ENCODE peak calls at places on chromosomes 4 and X, in four cellular contexts. One of them, this sample, is unnamed.

GRCh38 chrX:320126-320783 is 1.7 kb upstream of the GTPBP6 start:
- DNase-seq in testis: no peak
- DNase-seq in IMR-90: peak; percentile 10
- DNase-seq in H1: no peak
- DNase-seq in this sample: no peak

GRCh38 chrX:155027509-155028066 is 944 bp downstream of the FUNDC2 start:
- DNase-seq in testis: peak; percentile 28
- DNase-seq in IMR-90: peak; percentile 70
- DNase-seq in H1: no peak
- DNase-seq in this sample: no peak

GRCh38 chrX:132101799-132102198 is 26.0 kb downstream of the FRMD7 start:
- DNase-seq in testis: no peak
- DNase-seq in IMR-90: no peak
- DNase-seq in H1: no peak
- DNase-seq in this sample: no peak

GRCh38 chr4:6548201-6548881 is 26.6 kb upstream of the MAN2B2 start:
- DNase-seq in testis: peak; percentile 60
- DNase-seq in IMR-90: peak; percentile 22
- DNase-seq in H1: peak; percentile 66
- DNase-seq in this sample: no peak

GRCh38 chr4:77990904-77991358 is 66.2 kb upstream of the FRAS1 start:
- DNase-seq in testis: no peak
- DNase-seq in IMR-90: no peak
- DNase-seq in H1: no peak
- DNase-seq in this sample: no peak

GRCh38 chrX:37993857-37994619 is 12.3 kb upstream of the SYTL5 start:
- DNase-seq in testis: peak; percentile 16
- DNase-seq in IMR-90: no peak
- DNase-seq in H1: no peak
- DNase-seq in this sample: no peak

GRCh38 chr4:143514432-143514831 is 930 bp downstream of the SMARCA5 start:
- DNase-seq in testis: peak; percentile 72
- DNase-seq in IMR-90: peak; percentile 48
- DNase-seq in H1: peak; percentile 50
- DNase-seq in this sample: peak; percentile 32

GRCh38 chrX:118644378-118644777 is 83.0 kb upstream of the IL13RA1 start:
- DNase-seq in testis: no peak
- DNase-seq in IMR-90: peak; percentile 68
- DNase-seq in H1: no peak
- DNase-seq in this sample: no peak

GRCh38 chrX:118183606-118184005 is 67.0 kb upstream of the KLHL13 start:
- DNase-seq in testis: no peak
- DNase-seq in IMR-90: no peak
- DNase-seq in H1: no peak
- DNase-seq in this sample: no peak

GRCh38 chrX:43676960-43677582 is 21.0 kb downstream of the MAOA start:
- DNase-seq in testis: no peak
- DNase-seq in IMR-90: no peak
- DNase-seq in H1: no peak
- DNase-seq in this sample: no peak

GRCh38 chr4:158588777-158589176 is 67.1 kb downstream of the RXFP1 start:
- DNase-seq in testis: no peak
- DNase-seq in IMR-90: no peak
- DNase-seq in H1: no peak
- DNase-seq in this sample: no peak

GRCh38 chrX:153773218-153773611 is 7.6 kb upstream of the SRPK3 start:
- DNase-seq in testis: no peak
- DNase-seq in IMR-90: no peak
- DNase-seq in H1: no peak
- DNase-seq in this sample: no peak

GRCh38 chr4:148834804-148835598 is 392.8 kb upstream of the NR3C2 start:
- DNase-seq in testis: no peak
- DNase-seq in IMR-90: peak; percentile 61
- DNase-seq in H1: no peak
- DNase-seq in this sample: no peak

GRCh38 chr4:56843421-56843899 is 22.0 kb upstream of the SPINK2 start:
- DNase-seq in testis: peak; percentile 68
- DNase-seq in IMR-90: no peak
- DNase-seq in H1: peak; percentile 53
- DNase-seq in this sample: no peak

GRCh38 chrX:24870143-24870542 is 145.6 kb downstream of the ARX start:
- DNase-seq in testis: no peak
- DNase-seq in IMR-90: peak; percentile 67
- DNase-seq in H1: no peak
- DNase-seq in this sample: no peak

GRCh38 chr4:10722957-10723356 is 38.4 kb upstream of the CLNK start:
- DNase-seq in testis: no peak
- DNase-seq in IMR-90: no peak
- DNase-seq in H1: no peak
- DNase-seq in this sample: no peak

GRCh38 chrX:106608016-106608415 is 3.8 kb upstream of the RADX start:
- DNase-seq in testis: no peak
- DNase-seq in IMR-90: no peak
- DNase-seq in H1: no peak
- DNase-seq in this sample: no peak

GRCh38 chrX:12974217-12974796 is 603 bp upstream of the TMSB4X start:
- DNase-seq in testis: peak; percentile 28
- DNase-seq in IMR-90: peak; percentile 54
- DNase-seq in H1: peak; percentile 49
- DNase-seq in this sample: peak; percentile 32

GRCh38 chr4:173214661-173215060 is 46.0 kb downstream of the GALNT7 start:
- DNase-seq in testis: peak; percentile 36
- DNase-seq in IMR-90: peak; percentile 17
- DNase-seq in H1: no peak
- DNase-seq in this sample: peak; percentile 32

GRCh38 chrX:42752730-42753129 is 25.2 kb downstream of the PPP1R2C start:
- DNase-seq in testis: no peak
- DNase-seq in IMR-90: no peak
- DNase-seq in H1: no peak
- DNase-seq in this sample: no peak

GRCh38 chrX:30652527-30653414 is 452 bp upstream of the GK start:
- DNase-seq in testis: peak; percentile 96
- DNase-seq in IMR-90: peak; percentile 88
- DNase-seq in H1: peak; percentile 93
- DNase-seq in this sample: peak; percentile 92
- TF ChIP-seq POLR2A in testis: no peak
- TF ChIP-seq POLR2A in IMR-90: no peak
- TF ChIP-seq POLR2A in H1: no peak
- TF ChIP-seq POLR2A in this sample: no peak

DNA sequence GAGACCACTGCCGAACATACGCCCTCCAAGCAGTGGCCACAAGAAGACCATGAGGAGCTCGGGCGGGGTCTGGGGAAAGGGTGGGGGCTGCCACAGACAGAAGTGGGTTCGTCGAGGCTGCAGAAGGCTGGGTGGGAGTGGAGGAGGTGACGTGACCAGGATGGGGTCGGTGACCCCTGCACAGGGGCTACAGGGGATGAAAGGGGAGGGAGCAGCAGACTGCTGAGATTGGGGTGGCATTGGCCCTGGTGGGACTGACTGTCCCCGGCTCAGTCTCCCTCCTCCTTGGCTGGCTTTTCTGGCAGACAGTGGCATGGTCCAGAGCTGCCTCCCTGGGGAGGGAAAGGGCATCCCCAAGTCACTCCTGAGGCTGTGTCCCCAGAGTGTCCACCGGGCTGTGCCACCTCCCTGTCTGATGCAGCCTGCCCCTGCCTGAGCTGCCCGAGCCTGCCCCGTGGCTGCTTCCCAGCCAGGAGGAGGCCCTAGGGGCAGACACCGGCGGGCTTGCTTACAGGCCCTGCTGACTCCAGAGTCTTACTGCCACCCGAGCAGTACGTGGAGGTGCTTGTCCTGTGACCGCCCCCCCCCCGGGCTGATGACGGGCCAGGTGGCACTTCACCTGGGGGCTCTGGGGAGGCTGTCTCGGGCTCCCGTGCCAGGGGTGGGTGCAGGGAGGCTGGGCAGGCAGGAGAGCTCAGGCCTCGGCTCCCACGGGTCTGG is 7.2 kb downstream of the SH3BP2 start:
- DNase-seq in testis: no peak
- DNase-seq in IMR-90: no peak
- DNase-seq in H1: no peak
- DNase-seq in this sample: no peak
- H3K4me1 ChIP-seq in testis: peaks cover 75% of the 10 kb centered on the region
- H3K4me1 ChIP-seq in IMR-90: peaks cover 45% of the 10 kb centered on the region
- H3K4me1 ChIP-seq in H1: peaks cover 7% of the 10 kb centered on the region
- H3K4me1 ChIP-seq in this sample: peaks cover 36% of the 10 kb centered on the region

DNA sequence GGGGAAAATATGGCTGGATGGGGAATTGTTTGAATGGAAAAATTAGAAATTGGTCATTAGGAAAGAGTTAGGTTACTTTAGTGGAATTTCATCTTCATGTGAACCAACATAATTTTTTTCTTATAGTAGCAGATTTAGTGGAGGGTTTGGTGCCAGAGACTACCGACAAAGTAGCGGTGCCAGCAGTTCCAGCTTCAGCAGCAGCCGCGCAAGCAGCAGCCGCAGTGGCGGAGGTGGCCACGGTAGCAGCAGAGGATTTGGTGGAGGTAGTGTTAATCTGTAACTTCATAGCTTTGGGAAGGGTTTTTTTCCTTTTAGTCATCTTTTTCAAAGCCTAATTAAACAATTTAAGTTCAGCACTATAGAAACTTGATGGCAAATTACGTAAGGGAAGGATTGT is 13.2 kb downstream of the DDX3X start:
- DNase-seq in testis: no peak
- DNase-seq in IMR-90: no peak
- DNase-seq in H1: no peak
- DNase-seq in this sample: no peak
- H3K36me3 ChIP-seq in testis: no peaks in the 10 kb centered on the region
- H3K36me3 ChIP-seq in IMR-90: peaks cover 63% of the 10 kb centered on the region
- H3K36me3 ChIP-seq in H1: peaks cover 22% of the 10 kb centered on the region
- H3K36me3 ChIP-seq in this sample: peaks cover 26% of the 10 kb centered on the region

GRCh38 chr4:123444298-123444731 is 47.7 kb downstream of the SPRY1 start:
- DNase-seq in testis: peak; percentile 79
- DNase-seq in IMR-90: peak; percentile 56
- DNase-seq in H1: peak; percentile 66
- DNase-seq in this sample: no peak
- TF ChIP-seq POLR2A in testis: no peak
- TF ChIP-seq POLR2A in IMR-90: no peak
- TF ChIP-seq POLR2A in H1: no peak
- TF ChIP-seq POLR2A in this sample: no peak

GRCh38 chr4:186684889-186685309 is 38.8 kb downstream of the FAT1 start:
- DNase-seq in testis: no peak
- DNase-seq in IMR-90: no peak
- DNase-seq in H1: no peak
- DNase-seq in this sample: no peak

GRCh38 chr4:186689476-186689875 is 34.2 kb downstream of the FAT1 start:
- DNase-seq in testis: no peak
- DNase-seq in IMR-90: no peak
- DNase-seq in H1: no peak
- DNase-seq in this sample: no peak

GRCh38 chr4:186688150-186688943 is 35.3 kb downstream of the FAT1 start:
- DNase-seq in testis: no peak
- DNase-seq in IMR-90: no peak
- DNase-seq in H1: peak; percentile 65
- DNase-seq in this sample: no peak

GRCh38 chr4:186685744-186686143 is 37.9 kb downstream of the FAT1 start:
- DNase-seq in testis: no peak
- DNase-seq in IMR-90: peak; percentile 92
- DNase-seq in H1: no peak
- DNase-seq in this sample: no peak

DNA sequence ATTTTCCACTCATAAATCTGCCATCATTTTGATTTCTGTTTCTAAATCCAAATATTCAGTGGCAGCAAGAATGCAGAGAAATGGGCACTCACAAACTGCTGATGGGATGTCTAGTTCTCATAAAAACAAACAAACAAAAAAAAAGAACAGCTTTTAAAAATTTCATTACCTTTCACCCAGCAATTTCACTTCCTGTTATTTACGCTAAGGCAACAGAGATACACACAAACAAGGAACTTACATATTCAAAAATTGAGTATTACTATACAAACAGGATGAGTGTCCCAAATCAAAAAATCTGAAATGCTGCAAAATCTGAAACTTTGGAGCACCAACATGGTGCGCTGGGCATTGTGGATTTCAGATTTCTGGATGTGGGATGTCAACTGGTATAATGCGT is 36.4 kb downstream of the FAT1 start:
- DNase-seq in testis: no peak
- DNase-seq in IMR-90: no peak
- DNase-seq in H1: no peak
- DNase-seq in this sample: no peak
- H3K4me1 ChIP-seq in testis: peaks cover 9% of the 10 kb centered on the region
- H3K4me1 ChIP-seq in IMR-90: peaks cover 30% of the 10 kb centered on the region
- H3K4me1 ChIP-seq in H1: peaks cover 2% of the 10 kb centered on the region
- H3K4me1 ChIP-seq in this sample: peaks cover 11% of the 10 kb centered on the region

GRCh38 chr4:184402239-184402638 is 72.1 kb downstream of the IRF2 start:
- DNase-seq in testis: no peak
- DNase-seq in IMR-90: no peak
- DNase-seq in H1: peak; percentile 52
- DNase-seq in this sample: no peak

GRCh38 chr4:184399505-184399893 is 74.9 kb downstream of the IRF2 start:
- DNase-seq in testis: peak; percentile 75
- DNase-seq in IMR-90: no peak
- DNase-seq in H1: no peak
- DNase-seq in this sample: no peak

GRCh38 chr4:184401397-184402171 is 72.8 kb downstream of the IRF2 start:
- DNase-seq in testis: no peak
- DNase-seq in IMR-90: no peak
- DNase-seq in H1: peak; percentile 54
- DNase-seq in this sample: no peak

GRCh38 chr4:184400375-184400870 is 73.9 kb downstream of the IRF2 start:
- DNase-seq in testis: no peak
- DNase-seq in IMR-90: peak; percentile 97
- DNase-seq in H1: no peak
- DNase-seq in this sample: no peak

GRCh38 chr4:184400891-184401290 is 73.5 kb downstream of the IRF2 start:
- DNase-seq in testis: no peak
- DNase-seq in IMR-90: no peak
- DNase-seq in H1: no peak
- DNase-seq in this sample: no peak
- H3K36me3 ChIP-seq in testis: no peaks in the 10 kb centered on the region
- H3K36me3 ChIP-seq in IMR-90: peaks cover 48% of the 10 kb centered on the region
- H3K36me3 ChIP-seq in H1: peaks cover 2% of the 10 kb centered on the region
- H3K36me3 ChIP-seq in this sample: no peaks in the 10 kb centered on the region

DNA sequence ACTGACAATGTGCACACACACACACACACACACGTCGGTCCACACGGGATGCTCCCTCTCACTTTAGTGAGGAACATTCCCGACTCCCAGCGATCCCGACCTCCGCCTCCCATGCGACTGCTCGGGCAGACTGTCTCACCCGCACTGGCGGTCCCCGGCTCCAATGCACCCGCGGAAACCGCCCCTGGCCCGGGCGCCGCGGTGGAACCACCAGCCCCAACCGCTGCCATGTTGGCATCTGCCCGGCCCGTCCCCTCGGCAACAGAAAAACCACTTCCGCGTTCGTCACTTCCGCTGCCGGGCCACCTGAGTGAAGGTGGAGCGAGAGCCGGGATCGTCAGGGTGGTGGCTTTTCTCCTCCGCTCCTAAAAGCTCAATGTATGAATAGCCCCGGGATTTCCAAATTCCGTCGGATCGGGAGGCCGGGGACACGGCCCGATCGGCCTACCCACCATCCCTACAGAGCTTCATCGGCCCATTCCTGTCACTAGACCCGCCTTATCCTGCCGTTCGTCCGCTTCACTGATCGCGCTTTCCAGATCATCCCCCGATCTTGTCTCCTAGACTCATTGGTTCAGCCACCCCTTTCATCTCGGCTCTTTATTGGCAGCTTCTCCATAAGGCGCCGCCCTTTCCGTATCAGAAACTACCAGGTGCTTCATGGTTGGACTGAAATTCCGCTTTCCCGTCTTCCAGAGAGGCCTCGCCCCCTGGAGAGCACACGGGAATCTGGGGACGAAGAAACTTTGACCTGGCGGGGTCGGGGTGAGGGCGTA is at the start of gene SLC35A2:
- DNase-seq in testis: peak; percentile 90
- DNase-seq in IMR-90: peak; percentile 64
- DNase-seq in H1: peak; percentile 85
- DNase-seq in this sample: peak; percentile 81
- TF ChIP-seq POLR2A in testis: no peak
- TF ChIP-seq POLR2A in IMR-90: peak; percentile 81
- TF ChIP-seq POLR2A in H1: no peak
- TF ChIP-seq POLR2A in this sample: peak; percentile 51

This sample was measured in breast epithelium.